ENCODE peak calls at places on chromosomes 6 and 20, in seven cellular contexts. M is GM06990, B is colonic mucosa, A is heart right ventricle, U is MM.1S, K is neural crest cell, O is BE2C. V is an unnamed sample.

GRCh38 chr6:14423330-14423729 is 305.8 kb downstream of the CD83 start:
- DNase-seq in M (no peak), O (no peak), U (no peak), A (no peak), K (no peak), B (no peak), V (no peak)

GRCh38 chr20:14093652-14094051 is 98.3 kb downstream of the MACROD2 start:
- DNase-seq in A (no peak), B (no peak), O (no peak), U (no peak), K (no peak), M (no peak), V (no peak)

GRCh38 chr6:169861431-169862045 is 110.1 kb downstream of the ERMARD start:
- DNase-seq in B (peak; percentile 13), M (no peak), K (no peak), O (no peak), A (no peak), U (no peak), V (no peak)

GRCh38 chr6:33686981-33687975 is 24.2 kb downstream of the UQCC2 start:
- DNase-seq in O (no peak), K (no peak), M (no peak), B (no peak), A (no peak), U (no peak), V (no peak)

GRCh38 chr20:47179267-47179666 is 177.2 kb downstream of the ZMYND8 start:
- DNase-seq in M (no peak), O (no peak), B (no peak), A (no peak), K (no peak), U (no peak), V (no peak)

GRCh38 chr6:38349795-38350194 is 289.9 kb downstream of the BTBD9 start:
- DNase-seq in U (no peak), B (no peak), O (no peak), A (no peak), M (no peak), K (no peak), V (no peak)

GRCh38 chr6:141667580-141668309 is 465.0 kb upstream of the GJE1 start:
- DNase-seq in O (no peak), B (no peak), K (no peak), M (no peak), A (no peak), U (no peak), V (no peak)

GRCh38 chr6:159590794-159591193 is 102.2 kb downstream of the SOD2 start:
- DNase-seq in A (no peak), O (no peak), B (no peak), M (no peak), K (no peak), U (no peak), V (no peak)

GRCh38 chr6:169792306-169793015 is 41.0 kb downstream of the ERMARD start:
- DNase-seq in K (no peak), M (no peak), A (no peak), U (no peak), O (no peak), B (peak; percentile 16), V (peak; percentile 5)

GRCh38 chr6:133756046-133756445 is 132.9 kb upstream of the TCF21 start:
- DNase-seq in U (no peak), M (no peak), A (no peak), O (no peak), K (no peak), B (no peak), V (no peak)

GRCh38 chr6:107603029-107603428 is 113.1 kb downstream of the SOBP start:
- DNase-seq in A (no peak), K (no peak), O (no peak), U (no peak), M (no peak), B (no peak), V (no peak)

GRCh38 chr6:35078226-35078850 is 62.8 kb downstream of the TCP11 start:
- DNase-seq in B (no peak), K (no peak), O (no peak), M (no peak), A (no peak), U (no peak), V (no peak)

GRCh38 chr6:38722727-38723334 is 7.7 kb downstream of the DNAH8 start:
- DNase-seq in U (no peak), O (no peak), B (no peak), A (no peak), M (no peak), K (no peak), V (no peak)

GRCh38 chr6:5158191-5158590 is 73.0 kb downstream of the PPP1R3G start:
- DNase-seq in O (no peak), A (no peak), B (no peak), K (no peak), U (no peak), M (no peak), V (no peak)

GRCh38 chr20:63071541-63072181 is 64.9 kb upstream of the BHLHE23 start:
- DNase-seq in U (no peak), B (no peak), K (peak; percentile 37), A (peak; percentile 4), O (peak; percentile 82), M (no peak), V (no peak)

GRCh38 chr20:48892849-48893352 is 28.6 kb upstream of the ARFGEF2 start:
- DNase-seq in U (no peak), A (no peak), O (no peak), B (no peak), K (no peak), M (no peak), V (no peak)

GRCh38 chr6:160861824-160862223 is 129.7 kb upstream of the MAP3K4 start:
- DNase-seq in B (no peak), O (no peak), U (no peak), A (no peak), M (no peak), K (no peak), V (no peak)

GRCh38 chr6:121302882-121303281 is 31.4 kb downstream of the TBC1D32 start:
- DNase-seq in K (no peak), O (no peak), M (no peak), U (peak; percentile 32), A (no peak), B (no peak), V (no peak)

GRCh38 chr6:36402481-36402880 is 15.0 kb upstream of the ETV7 start:
- DNase-seq in B (no peak), O (no peak), K (no peak), U (no peak), A (no peak), M (no peak), V (no peak)

GRCh38 chr20:6863355-6863754 is 95.9 kb downstream of the BMP2 start:
- DNase-seq in U (no peak), A (no peak), K (no peak), O (no peak), M (no peak), B (no peak), V (no peak)

GRCh38 chr6:145883263-145883662 is 68.7 kb upstream of the FBXO30 start:
- DNase-seq in O (no peak), A (no peak), K (no peak), M (no peak), U (no peak), B (no peak), V (no peak)

GRCh38 chr6:115838763-115839401 is 221.8 kb downstream of the FRK start:
- DNase-seq in K (no peak), U (peak; percentile 14), M (no peak), B (peak; percentile 18), O (peak; percentile 51), A (no peak), V (no peak)

GRCh38 chr6:108944707-108945685 is 96.8 kb downstream of the ARMC2 start:
- DNase-seq in M (no peak), O (no peak), U (no peak), A (peak; percentile 53), K (no peak), B (no peak), V (no peak)

GRCh38 chr6:134850906-134851305 is 99.0 kb downstream of the ALDH8A1 start:
- DNase-seq in O (no peak), K (no peak), M (no peak), B (no peak), A (no peak), U (no peak), V (no peak)

GRCh38 chr6:109687271-109687721 is 3.7 kb downstream of the AK9 start:
- DNase-seq in U (no peak), O (no peak), A (no peak), K (no peak), M (no peak), B (no peak), V (no peak)

GRCh38 chr20:42610070-42610469 is 579.6 kb downstream of the PTPRT start:
- DNase-seq in B (no peak), U (no peak), O (no peak), K (no peak), A (no peak), M (no peak), V (no peak)
- TF ChIP-seq CTCF in B (no peak), U (no peak), O (no peak), K (no peak), A (no peak), M (no peak), V (no peak)

DNA sequence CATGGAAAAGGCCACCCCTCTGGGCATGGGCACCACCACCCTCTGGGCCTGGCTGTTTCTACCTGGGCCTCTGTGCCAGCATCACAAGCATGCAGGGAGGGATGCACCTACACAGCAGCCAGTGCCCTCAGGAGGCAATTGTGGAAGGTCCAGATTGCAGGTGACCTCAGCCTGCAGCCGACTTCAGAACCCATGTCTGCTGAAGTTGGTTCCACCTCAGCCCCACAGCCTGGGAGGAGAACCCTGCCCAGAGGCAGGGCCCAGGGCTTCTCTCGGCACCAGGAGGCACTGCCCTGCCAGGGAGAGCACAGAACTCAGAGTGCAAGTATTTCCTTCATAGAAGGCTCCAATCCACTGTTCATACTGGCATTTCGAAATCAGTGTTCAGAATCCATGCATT is 149.8 kb downstream of the TTLL2 start:
- DNase-seq in U (no peak), O (no peak), B (no peak), M (no peak), A (no peak), K (no peak), V (no peak)
- TF ChIP-seq CTCF in U (no peak), O (no peak), B (no peak), M (no peak), A (no peak), K (no peak), V (no peak)

GRCh38 chr6:40295251-40295949 is 291.8 kb downstream of the LRFN2 start:
- DNase-seq in B (no peak), M (no peak), A (no peak), K (no peak), O (no peak), U (no peak), V (no peak)
- TF ChIP-seq CTCF in B (no peak), M (no peak), A (no peak), K (no peak), O (no peak), U (no peak), V (no peak)

GRCh38 chr20:2385026-2385425 is 4.3 kb downstream of the TGM6 start:
- DNase-seq in K (no peak), A (no peak), U (no peak), M (no peak), B (no peak), O (no peak), V (no peak)

GRCh38 chr20:2385496-2385895 is 4.8 kb downstream of the TGM6 start:
- DNase-seq in A (no peak), U (no peak), O (no peak), B (no peak), K (no peak), M (no peak), V (no peak)

GRCh38 chr20:2387580-2387979 is 6.9 kb downstream of the TGM6 start:
- DNase-seq in M (no peak), A (no peak), K (no peak), U (no peak), B (no peak), O (no peak), V (no peak)

GRCh38 chr20:2386516-2387179 is 5.9 kb downstream of the TGM6 start:
- DNase-seq in A (no peak), M (no peak), K (no peak), B (no peak), U (no peak), O (peak; percentile 29), V (no peak)

GRCh38 chr20:2387180-2387577 is 6.5 kb downstream of the TGM6 start:
- DNase-seq in M (no peak), U (peak; percentile 81), A (no peak), K (peak; percentile 45), O (peak; percentile 53), B (peak; percentile 43), V (peak; percentile 46)
- TF ChIP-seq CTCF in M (peak; percentile 62), U (peak; percentile 81), A (no peak), K (peak; percentile 67), O (peak; percentile 66), B (peak; percentile 28), V (peak; percentile 60)